ENCODE peak calls at places on chromosomes 16 and 17, in seven cellular contexts. One of them, this sample, is unnamed.

GRCh38 chr17:32222621-32223020 is 43.0 kb upstream of the RHBDL3 start:
- DNase-seq in K562: no peak
- DNase-seq in HepG2: no peak
- DNase-seq in GM12878: no peak
- DNase-seq in HCT116: no peak
- DNase-seq in SK-N-SH: no peak
- DNase-seq in H1: no peak
- DNase-seq in this sample: no peak

GRCh38 chr17:82273327-82274133 is at the start of gene CSNK1D:
- DNase-seq in HepG2: peak
- DNase-seq in H1: no peak
- DNase-seq in SK-N-SH: peak
- DNase-seq in HCT116: peak
- DNase-seq in GM12878: peak
- DNase-seq in K562: peak
- DNase-seq in this sample: peak

GRCh38 chr17:80362428-80363119 is 52.4 kb upstream of the ENDOV start:
- DNase-seq in H1: no peak
- DNase-seq in HepG2: no peak
- DNase-seq in GM12878: no peak
- DNase-seq in K562: peak
- DNase-seq in SK-N-SH: no peak
- DNase-seq in HCT116: no peak
- DNase-seq in this sample: no peak

GRCh38 chr16:83705856-83706255 is 101.9 kb upstream of the HSBP1 start:
- DNase-seq in K562: no peak
- DNase-seq in GM12878: no peak
- DNase-seq in HepG2: no peak
- DNase-seq in H1: no peak
- DNase-seq in HCT116: no peak
- DNase-seq in SK-N-SH: no peak
- DNase-seq in this sample: no peak

GRCh38 chr16:53529529-53529928 is 26.5 kb upstream of the AKTIP start:
- DNase-seq in K562: no peak
- DNase-seq in H1: no peak
- DNase-seq in HCT116: no peak
- DNase-seq in SK-N-SH: no peak
- DNase-seq in GM12878: no peak
- DNase-seq in HepG2: no peak
- DNase-seq in this sample: no peak

GRCh38 chr16:49369638-49370219 is 3.9 kb upstream of the C16orf78 start:
- DNase-seq in HepG2: no peak
- DNase-seq in H1: peak
- DNase-seq in GM12878: no peak
- DNase-seq in SK-N-SH: no peak
- DNase-seq in HCT116: no peak
- DNase-seq in K562: no peak
- DNase-seq in this sample: no peak

GRCh38 chr16:20774703-20775362 is 11.0 kb downstream of the ACSM3 start:
- DNase-seq in SK-N-SH: peak
- DNase-seq in H1: peak
- DNase-seq in HepG2: peak
- DNase-seq in GM12878: peak
- DNase-seq in K562: peak
- DNase-seq in HCT116: peak
- DNase-seq in this sample: peak

GRCh38 chr17:27318633-27319032 is 24.7 kb downstream of the WSB1 start:
- DNase-seq in HCT116: no peak
- DNase-seq in H1: no peak
- DNase-seq in K562: no peak
- DNase-seq in GM12878: no peak
- DNase-seq in SK-N-SH: no peak
- DNase-seq in HepG2: no peak
- DNase-seq in this sample: no peak

GRCh38 chr16:5066511-5066910 is 755 bp upstream of the C16orf89 start:
- DNase-seq in GM12878: no peak
- DNase-seq in SK-N-SH: no peak
- DNase-seq in HepG2: no peak
- DNase-seq in K562: no peak
- DNase-seq in H1: no peak
- DNase-seq in HCT116: no peak
- DNase-seq in this sample: no peak

GRCh38 chr16:83887564-83887963 is 11.4 kb upstream of the MLYCD start:
- DNase-seq in GM12878: no peak
- DNase-seq in SK-N-SH: no peak
- DNase-seq in K562: no peak
- DNase-seq in HCT116: no peak
- DNase-seq in HepG2: no peak
- DNase-seq in H1: no peak
- DNase-seq in this sample: no peak

GRCh38 chr16:23131036-23131435 is 18.2 kb downstream of the USP31 start:
- DNase-seq in GM12878: no peak
- DNase-seq in HepG2: no peak
- DNase-seq in HCT116: no peak
- DNase-seq in SK-N-SH: no peak
- DNase-seq in K562: no peak
- DNase-seq in H1: no peak
- DNase-seq in this sample: no peak

GRCh38 chr17:79070266-79070880 is 4.3 kb upstream of the ENGASE start:
- DNase-seq in H1: no peak
- DNase-seq in SK-N-SH: no peak
- DNase-seq in K562: no peak
- DNase-seq in HCT116: no peak
- DNase-seq in GM12878: no peak
- DNase-seq in HepG2: no peak
- DNase-seq in this sample: no peak

GRCh38 chr16:14496047-14496770 is 133.9 kb downstream of the PARN start:
- DNase-seq in HepG2: no peak
- DNase-seq in GM12878: no peak
- DNase-seq in K562: no peak
- DNase-seq in HCT116: no peak
- DNase-seq in SK-N-SH: no peak
- DNase-seq in H1: no peak
- DNase-seq in this sample: no peak

GRCh38 chr17:74542166-74542565 is 3.7 kb downstream of the CD300C start:
- DNase-seq in HCT116: no peak
- DNase-seq in H1: no peak
- DNase-seq in K562: no peak
- DNase-seq in SK-N-SH: no peak
- DNase-seq in GM12878: no peak
- DNase-seq in HepG2: no peak
- DNase-seq in this sample: no peak

GRCh38 chr17:74543406-74543805 is 2.5 kb downstream of the CD300C start:
- DNase-seq in K562: no peak
- DNase-seq in H1: no peak
- DNase-seq in HepG2: no peak
- DNase-seq in GM12878: no peak
- DNase-seq in SK-N-SH: no peak
- DNase-seq in HCT116: no peak
- DNase-seq in this sample: no peak

GRCh38 chr17:74539281-74539820 is 6.6 kb downstream of the CD300C start:
- DNase-seq in SK-N-SH: no peak
- DNase-seq in GM12878: no peak
- DNase-seq in HepG2: no peak
- DNase-seq in H1: no peak
- DNase-seq in K562: no peak
- DNase-seq in HCT116: no peak
- DNase-seq in this sample: no peak

GRCh38 chr17:74542727-74543383 is 3.1 kb downstream of the CD300C start:
- DNase-seq in HepG2: no peak
- DNase-seq in H1: no peak
- DNase-seq in HCT116: no peak
- DNase-seq in SK-N-SH: no peak
- DNase-seq in GM12878: no peak
- DNase-seq in K562: no peak
- DNase-seq in this sample: no peak

DNA sequence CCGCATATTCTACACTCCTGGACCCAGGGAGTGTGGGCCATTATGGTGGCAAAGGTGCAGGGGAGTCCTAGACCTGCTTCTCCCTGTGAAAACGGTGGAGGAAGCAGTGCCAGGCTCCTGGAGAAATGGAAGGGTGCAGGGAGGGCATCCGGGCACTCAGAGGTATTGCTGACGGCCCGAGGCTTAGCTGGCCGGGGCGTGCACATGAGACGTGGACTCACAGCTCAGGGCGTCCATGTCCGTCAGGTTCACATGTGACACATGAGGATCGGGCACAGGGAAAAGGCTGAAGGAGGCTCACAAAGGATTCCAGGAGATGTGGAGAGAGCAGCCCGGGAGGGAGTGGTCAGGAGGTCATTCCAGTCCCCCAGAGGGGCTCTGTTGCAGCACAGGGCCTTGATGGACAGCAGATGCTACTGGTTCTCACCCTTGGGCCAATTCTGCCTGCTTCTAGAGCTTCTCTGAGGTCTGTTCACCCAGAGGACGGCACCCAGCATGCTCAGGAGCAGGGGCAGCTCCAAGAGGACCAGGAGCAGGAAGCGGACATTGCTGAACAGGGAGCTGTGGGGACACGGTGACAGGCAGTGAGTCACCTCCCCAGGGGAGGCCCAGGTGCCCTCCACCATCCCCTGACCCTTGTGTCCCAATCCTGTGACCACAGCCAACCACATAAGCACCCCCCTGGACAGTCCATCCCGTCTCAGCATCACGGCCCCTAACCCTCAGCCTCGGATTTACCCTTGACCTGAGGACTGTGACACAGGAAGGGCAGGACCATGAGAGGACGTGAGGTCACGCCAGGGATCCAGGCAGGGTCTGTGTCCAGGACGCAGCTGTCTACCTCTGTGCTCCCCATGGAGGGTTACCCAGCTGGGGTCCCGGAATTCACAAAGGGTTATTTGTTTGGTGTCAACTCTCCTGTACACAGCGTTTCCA is 4.5 kb downstream of the CD300C start:
- DNase-seq in GM12878: no peak
- DNase-seq in HepG2: no peak
- DNase-seq in SK-N-SH: no peak
- DNase-seq in HCT116: no peak
- DNase-seq in K562: no peak
- DNase-seq in H1: no peak
- DNase-seq in this sample: no peak
- TF ChIP-seq JUND in GM12878: no peak
- TF ChIP-seq JUND in HepG2: no peak
- TF ChIP-seq JUND in SK-N-SH: no peak
- TF ChIP-seq JUND in HCT116: no peak
- TF ChIP-seq JUND in K562: no peak
- TF ChIP-seq JUND in H1: no peak
- TF ChIP-seq JUND in this sample: no peak

GRCh38 chr17:20080513-20080912 is 71.4 kb downstream of the SPECC1 start:
- DNase-seq in GM12878: no peak
- DNase-seq in HCT116: no peak
- DNase-seq in HepG2: no peak
- DNase-seq in K562: no peak
- DNase-seq in H1: no peak
- DNase-seq in SK-N-SH: no peak
- DNase-seq in this sample: no peak
- TF ChIP-seq JUND in GM12878: no peak
- TF ChIP-seq JUND in HCT116: no peak
- TF ChIP-seq JUND in HepG2: no peak
- TF ChIP-seq JUND in K562: no peak
- TF ChIP-seq JUND in H1: no peak
- TF ChIP-seq JUND in SK-N-SH: no peak
- TF ChIP-seq JUND in this sample: no peak

DNA sequence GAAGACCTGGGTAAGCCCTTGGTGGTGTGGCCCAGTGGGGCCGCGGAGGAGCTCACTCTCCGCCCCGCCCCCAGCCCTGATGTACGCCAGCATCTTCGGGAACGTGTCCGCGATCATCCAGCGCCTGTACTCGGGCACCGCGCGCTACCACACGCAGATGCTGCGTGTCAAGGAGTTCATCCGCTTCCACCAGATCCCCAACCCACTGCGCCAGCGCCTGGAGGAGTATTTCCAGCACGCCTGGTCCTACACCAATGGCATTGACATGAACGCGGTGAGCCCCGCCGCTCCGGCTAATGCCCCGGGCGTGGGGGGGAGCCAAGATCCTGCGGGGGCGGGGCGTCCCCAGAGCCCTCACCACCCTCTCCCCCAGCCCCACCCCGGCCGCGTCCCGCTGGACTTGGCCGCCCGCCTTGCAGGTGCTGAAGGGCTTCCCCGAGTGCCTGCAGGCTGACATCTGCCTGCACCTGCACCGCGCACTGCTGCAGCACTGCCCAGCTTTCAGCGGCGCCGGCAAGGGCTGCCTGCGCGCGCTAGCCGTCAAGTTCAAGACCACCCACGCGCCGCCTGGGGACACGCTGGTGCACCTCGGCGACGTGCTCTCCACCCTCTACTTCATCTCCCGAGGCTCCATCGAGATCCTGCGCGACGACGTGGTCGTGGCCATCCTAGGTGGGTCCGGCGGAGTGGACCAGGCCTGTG is 12.1 kb upstream of the DCAF7 start:
- DNase-seq in GM12878: no peak
- DNase-seq in H1: no peak
- DNase-seq in SK-N-SH: peak
- DNase-seq in HepG2: no peak
- DNase-seq in K562: no peak
- DNase-seq in HCT116: no peak
- DNase-seq in this sample: no peak
- TF ChIP-seq JUND in GM12878: no peak
- TF ChIP-seq JUND in H1: no peak
- TF ChIP-seq JUND in SK-N-SH: no peak
- TF ChIP-seq JUND in HepG2: no peak
- TF ChIP-seq JUND in K562: no peak
- TF ChIP-seq JUND in HCT116: no peak
- TF ChIP-seq JUND in this sample: no peak

GRCh38 chr17:13600475-13601316 is 1.0 kb downstream of the HS3ST3A1 start:
- DNase-seq in HepG2: no peak
- DNase-seq in SK-N-SH: peak
- DNase-seq in K562: peak
- DNase-seq in HCT116: no peak
- DNase-seq in GM12878: no peak
- DNase-seq in H1: no peak
- DNase-seq in this sample: no peak

GRCh38 chr17:13598353-13599167 is 3.2 kb downstream of the HS3ST3A1 start:
- DNase-seq in HepG2: no peak
- DNase-seq in H1: no peak
- DNase-seq in K562: no peak
- DNase-seq in HCT116: no peak
- DNase-seq in SK-N-SH: no peak
- DNase-seq in GM12878: no peak
- DNase-seq in this sample: no peak

GRCh38 chr17:13599808-13600398 is 1.8 kb downstream of the HS3ST3A1 start:
- DNase-seq in H1: no peak
- DNase-seq in K562: no peak
- DNase-seq in GM12878: no peak
- DNase-seq in HCT116: no peak
- DNase-seq in HepG2: no peak
- DNase-seq in SK-N-SH: no peak
- DNase-seq in this sample: no peak

GRCh38 chr17:13597723-13598347 is 3.9 kb downstream of the HS3ST3A1 start:
- DNase-seq in H1: no peak
- DNase-seq in K562: peak
- DNase-seq in HCT116: peak
- DNase-seq in GM12878: no peak
- DNase-seq in SK-N-SH: peak
- DNase-seq in HepG2: peak
- DNase-seq in this sample: peak

DNA sequence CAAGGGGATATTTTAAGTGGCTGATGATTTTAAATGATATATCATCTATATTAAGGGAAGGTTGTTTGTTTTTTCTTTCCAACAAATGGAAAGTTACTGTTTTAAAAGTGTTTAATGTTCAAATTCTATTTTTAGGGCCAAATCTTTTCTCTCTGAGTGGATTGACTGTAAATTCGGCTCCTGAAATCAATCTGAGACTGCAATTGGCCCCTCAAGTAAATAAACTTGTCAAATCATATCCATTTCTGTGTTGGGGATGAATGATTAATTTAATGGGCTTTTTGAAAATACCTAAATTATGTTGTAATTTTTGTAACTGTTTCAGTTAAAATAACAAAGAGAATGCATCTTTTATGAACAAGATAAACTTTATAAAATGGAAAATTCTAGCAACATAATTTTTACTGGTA is 2.6 kb downstream of the HS3ST3A1 start:
- DNase-seq in HCT116: no peak
- DNase-seq in H1: no peak
- DNase-seq in GM12878: no peak
- DNase-seq in K562: no peak
- DNase-seq in SK-N-SH: no peak
- DNase-seq in HepG2: no peak
- DNase-seq in this sample: no peak
- TF ChIP-seq JUND in HCT116: no peak
- TF ChIP-seq JUND in H1: no peak
- TF ChIP-seq JUND in GM12878: no peak
- TF ChIP-seq JUND in K562: no peak
- TF ChIP-seq JUND in SK-N-SH: no peak
- TF ChIP-seq JUND in HepG2: no peak
- TF ChIP-seq JUND in this sample: no peak

This sample was measured in T47D.